ENCODE peak calls at places on chromosomes 3 and 15, in six cellular contexts. U is dorsolateral prefrontal cortex; S is fibroblast of mammary gland; K is activated CD8-positive, alpha-beta T cell treated with anti-CD3 and anti-CD28 coated beads for 36 hours; H is B cell; Z is lower leg skin. P is an unnamed sample.

GRCh38 chr3:66642484-66642883 is 141.7 kb upstream of the LRIG1 start:
- DNase-seq in H (no peak), U (no peak), Z (no peak), S (no peak), K (no peak), P (no peak)

GRCh38 chr3:86949850-86950249 is 41.1 kb downstream of the VGLL3 start:
- DNase-seq in U (no peak), H (no peak), Z (no peak), S (peak), K (no peak), P (no peak)

GRCh38 chr15:57283774-57284508 is 92.4 kb upstream of the CGNL1 start:
- DNase-seq in K (no peak), U (no peak), Z (no peak), S (peak), H (no peak), P (no peak)

GRCh38 chr3:50567386-50568182 is at the start of gene C3orf18:
- DNase-seq in S (peak), H (peak), Z (peak), U (peak), K (peak), P (peak)

GRCh38 chr15:39099524-39099923 is 481.4 kb upstream of the THBS1 start:
- DNase-seq in H (no peak), K (no peak), S (peak), Z (no peak), U (no peak), P (no peak)

GRCh38 chr3:188053710-188054379 is 100.1 kb upstream of the LPP start:
- DNase-seq in K (no peak), U (no peak), Z (no peak), H (no peak), S (no peak), P (no peak)

GRCh38 chr15:92714071-92714456 is 58.5 kb upstream of the FAM174B start:
- DNase-seq in S (peak), K (peak), Z (peak), U (peak), H (no peak), P (no peak)

GRCh38 chr3:51722362-51722761 is 15.5 kb downstream of the GRM2 start:
- DNase-seq in K (peak), Z (no peak), U (no peak), S (no peak), H (no peak), P (no peak)

GRCh38 chr3:48018841-48019240 is 2.6 kb upstream of the MAP4 start:
- DNase-seq in U (no peak), K (no peak), Z (no peak), S (peak), H (no peak), P (no peak)

GRCh38 chr3:131231710-131232348 is 149.7 kb upstream of the NUDT16 start:
- DNase-seq in Z (no peak), H (no peak), K (no peak), U (no peak), S (peak), P (no peak)
- TF ChIP-seq CTCF in Z (no peak), H (no peak), K (no peak), U (no peak), S (peak), P (no peak)

GRCh38 chr3:109696932-109697331 is 359.6 kb upstream of the DPPA4 start:
- DNase-seq in K (no peak), Z (no peak), H (no peak), S (no peak), U (no peak), P (no peak)
- TF ChIP-seq CTCF in K (no peak), Z (no peak), H (no peak), S (peak), U (no peak), P (no peak)

GRCh38 chr15:74752011-74752410 is 3.4 kb downstream of the CYP1A2 start:
- DNase-seq in H (no peak), U (no peak), Z (no peak), K (no peak), S (no peak), P (no peak)
- TF ChIP-seq CTCF in H (no peak), U (no peak), Z (no peak), K (no peak), S (no peak), P (no peak)

DNA sequence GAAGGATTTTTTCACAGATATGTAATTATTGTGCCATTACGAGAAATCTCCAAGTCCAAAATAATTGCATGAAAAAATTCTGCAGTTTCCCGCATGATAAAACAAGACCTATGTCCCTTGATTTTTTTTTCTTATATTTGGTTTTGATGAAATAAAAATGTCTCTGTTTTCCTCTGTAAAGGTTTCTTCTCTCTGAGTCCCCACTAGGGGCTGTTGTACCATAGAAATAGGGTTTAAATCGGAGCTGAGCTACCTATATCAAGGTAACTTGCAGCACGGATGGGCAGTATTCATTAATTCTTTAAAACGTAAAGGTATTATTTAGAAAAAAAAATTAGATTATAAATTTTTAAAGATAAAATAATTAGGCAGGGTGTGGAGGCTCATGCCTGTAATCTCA is 66.6 kb upstream of the IGF1R start:
- DNase-seq in Z (no peak), S (no peak), H (no peak), U (no peak), K (no peak), P (no peak)
- TF ChIP-seq CTCF in Z (no peak), S (no peak), H (no peak), U (no peak), K (no peak), P (no peak)

GRCh38 chr3:68889328-68889727 is 43.0 kb downstream of the TAFA4 start:
- DNase-seq in K (no peak), Z (no peak), U (no peak), S (no peak), H (no peak), P (no peak)

GRCh38 chr3:68892297-68892696 is 40.0 kb downstream of the TAFA4 start:
- DNase-seq in K (no peak), U (no peak), S (no peak), H (no peak), Z (no peak), P (no peak)

GRCh38 chr3:68893600-68894239 is 38.6 kb downstream of the TAFA4 start:
- DNase-seq in K (no peak), S (peak), Z (no peak), U (no peak), H (peak), P (no peak)
- TF ChIP-seq CTCF in K (peak), S (peak), Z (no peak), U (peak), H (peak), P (no peak)

GRCh38 chr3:69142090-69142489 is 19.7 kb upstream of the LMOD3 start:
- DNase-seq in U (no peak), K (no peak), H (no peak), S (peak), Z (no peak), P (no peak)

GRCh38 chr3:69141313-69141712 is 18.9 kb upstream of the LMOD3 start:
- DNase-seq in H (no peak), U (no peak), S (no peak), Z (no peak), K (no peak), P (no peak)

GRCh38 chr3:69137412-69137811 is 15.0 kb upstream of the LMOD3 start:
- DNase-seq in H (no peak), U (no peak), Z (no peak), S (no peak), K (no peak), P (no peak)

GRCh38 chr3:69137006-69137405 is 14.6 kb upstream of the LMOD3 start:
- DNase-seq in S (no peak), Z (no peak), K (no peak), H (no peak), U (no peak), P (no peak)
- TF ChIP-seq CTCF in S (no peak), Z (no peak), K (no peak), H (no peak), U (no peak), P (no peak)

GRCh38 chr15:31193291-31193690 is 91.8 kb upstream of the TRPM1 start:
- DNase-seq in U (no peak), Z (no peak), H (no peak), S (no peak), K (no peak), P (no peak)

GRCh38 chr15:31202953-31203352 is 101.4 kb upstream of the TRPM1 start:
- DNase-seq in U (no peak), K (peak), Z (no peak), S (no peak), H (no peak), P (no peak)

GRCh38 chr15:31200735-31201151 is 99.2 kb upstream of the TRPM1 start:
- DNase-seq in K (peak), U (peak), S (peak), Z (peak), H (peak), P (no peak)

DNA sequence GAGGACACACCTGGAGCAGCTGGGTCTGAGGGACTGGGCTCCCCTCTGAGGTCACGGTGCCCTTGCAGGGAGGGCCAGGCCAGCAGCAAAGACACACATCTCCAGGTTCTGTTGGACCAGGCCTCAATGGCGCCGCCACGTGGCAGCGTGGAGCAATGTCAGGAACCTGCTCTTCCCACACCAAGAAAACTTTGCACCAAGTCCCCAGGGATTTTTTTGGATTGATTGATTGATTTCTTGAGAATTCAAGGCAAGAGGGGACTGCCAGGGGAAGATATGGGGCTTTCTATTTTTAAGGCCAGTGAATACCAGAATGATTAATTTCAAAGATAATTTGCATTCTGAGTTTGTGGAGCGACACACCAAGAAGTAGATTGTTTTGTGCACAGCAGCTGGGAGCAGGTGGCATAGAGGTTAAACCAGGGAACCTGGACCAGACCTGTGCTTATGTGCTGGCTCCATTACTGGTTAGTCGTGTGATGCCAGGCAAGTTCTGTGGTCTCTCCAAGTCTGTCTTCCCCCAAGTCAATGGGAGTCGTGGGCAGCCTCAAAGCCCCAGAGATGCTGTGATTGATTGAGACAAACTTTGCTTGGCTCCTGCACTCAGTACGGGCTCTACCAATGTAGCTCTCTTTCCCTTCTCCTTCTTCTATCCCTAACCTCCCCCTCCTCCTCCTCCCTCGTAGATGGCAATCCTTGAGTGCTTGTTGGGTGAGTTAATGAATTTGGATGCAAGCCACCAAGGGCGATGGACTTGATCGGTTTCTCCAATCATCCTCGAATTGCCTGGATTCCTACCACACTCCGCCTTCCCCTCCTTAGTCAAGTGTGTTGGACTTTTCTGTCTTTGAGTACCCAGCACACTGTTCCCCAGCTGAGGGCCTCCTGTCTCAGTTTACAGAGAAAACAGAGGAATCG is 96.2 kb upstream of the TRPM1 start:
- DNase-seq in S (peak), Z (no peak), U (no peak), H (peak), K (peak), P (no peak)
- TF ChIP-seq CTCF in S (peak), Z (no peak), U (no peak), H (peak), K (peak), P (no peak)

P was measured in omental fat pad.